ENCODE peak calls at places on chromosome 16, in eight cellular contexts. One of them, this sample, is unnamed.

GRCh38 chr16:22270525-22270924 is 26.7 kb upstream of the POLR3E start:
- DNase-seq in left lung: no peak
- DNase-seq in stomach: no peak
- DNase-seq in endothelial cell of umbilical vein: no peak
- DNase-seq in adrenal gland: no peak
- DNase-seq in body of pancreas: no peak
- DNase-seq in breast epithelium: no peak
- DNase-seq in right cardiac atrium: no peak
- DNase-seq in this sample: no peak

GRCh38 chr16:30472328-30472942 is at the start of gene ITGAL:
- DNase-seq in endothelial cell of umbilical vein: no peak
- DNase-seq in left lung: peak; percentile 83
- DNase-seq in adrenal gland: peak; percentile 34
- DNase-seq in body of pancreas: peak; percentile 65
- DNase-seq in breast epithelium: peak; percentile 24
- DNase-seq in right cardiac atrium: peak; percentile 77
- DNase-seq in stomach: peak; percentile 56
- DNase-seq in this sample: no peak

GRCh38 chr16:72894291-72895151 is 153.4 kb downstream of the ZFHX3 start:
- DNase-seq in right cardiac atrium: no peak
- DNase-seq in body of pancreas: no peak
- DNase-seq in endothelial cell of umbilical vein: peak; percentile 77
- DNase-seq in breast epithelium: no peak
- DNase-seq in adrenal gland: no peak
- DNase-seq in stomach: no peak
- DNase-seq in left lung: no peak
- DNase-seq in this sample: no peak

GRCh38 chr16:84059946-84060901 is 17.6 kb upstream of the SLC38A8 start:
- DNase-seq in breast epithelium: no peak
- DNase-seq in body of pancreas: no peak
- DNase-seq in adrenal gland: peak; percentile 15
- DNase-seq in stomach: no peak
- DNase-seq in endothelial cell of umbilical vein: no peak
- DNase-seq in right cardiac atrium: no peak
- DNase-seq in left lung: no peak
- DNase-seq in this sample: no peak

GRCh38 chr16:48997946-48998345 is 283.7 kb downstream of the CBLN1 start:
- DNase-seq in endothelial cell of umbilical vein: no peak
- DNase-seq in stomach: no peak
- DNase-seq in body of pancreas: no peak
- DNase-seq in adrenal gland: no peak
- DNase-seq in breast epithelium: no peak
- DNase-seq in left lung: no peak
- DNase-seq in right cardiac atrium: no peak
- DNase-seq in this sample: no peak

GRCh38 chr16:685967-686366 is 1.8 kb upstream of the JMJD8 start:
- DNase-seq in endothelial cell of umbilical vein: peak; percentile 29
- DNase-seq in breast epithelium: no peak
- DNase-seq in body of pancreas: peak; percentile 65
- DNase-seq in left lung: peak; percentile 47
- DNase-seq in stomach: peak; percentile 76
- DNase-seq in adrenal gland: peak; percentile 80
- DNase-seq in right cardiac atrium: no peak
- DNase-seq in this sample: peak; percentile 81

GRCh38 chr16:72482695-72483094 is 310.7 kb upstream of the PMFBP1 start:
- DNase-seq in endothelial cell of umbilical vein: no peak
- DNase-seq in adrenal gland: no peak
- DNase-seq in stomach: no peak
- DNase-seq in right cardiac atrium: no peak
- DNase-seq in body of pancreas: no peak
- DNase-seq in left lung: no peak
- DNase-seq in breast epithelium: no peak
- DNase-seq in this sample: no peak

GRCh38 chr16:1832831-1833454 is 5.9 kb downstream of the FAHD1 start:
- DNase-seq in left lung: no peak
- DNase-seq in breast epithelium: no peak
- DNase-seq in endothelial cell of umbilical vein: no peak
- DNase-seq in adrenal gland: no peak
- DNase-seq in stomach: no peak
- DNase-seq in right cardiac atrium: no peak
- DNase-seq in body of pancreas: no peak
- DNase-seq in this sample: no peak

GRCh38 chr16:67475051-67475450 is 5.9 kb downstream of the ATP6V0D1 start:
- DNase-seq in stomach: no peak
- DNase-seq in endothelial cell of umbilical vein: no peak
- DNase-seq in breast epithelium: no peak
- DNase-seq in right cardiac atrium: no peak
- DNase-seq in adrenal gland: no peak
- DNase-seq in body of pancreas: no peak
- DNase-seq in left lung: no peak
- DNase-seq in this sample: no peak

GRCh38 chr16:11318817-11319216 is 26.4 kb upstream of the RMI2 start:
- DNase-seq in endothelial cell of umbilical vein: no peak
- DNase-seq in breast epithelium: no peak
- DNase-seq in body of pancreas: no peak
- DNase-seq in adrenal gland: no peak
- DNase-seq in left lung: no peak
- DNase-seq in right cardiac atrium: no peak
- DNase-seq in stomach: no peak
- DNase-seq in this sample: no peak

GRCh38 chr16:85274501-85274900 is 162.2 kb upstream of the CIBAR2 start:
- DNase-seq in stomach: no peak
- DNase-seq in right cardiac atrium: no peak
- DNase-seq in left lung: no peak
- DNase-seq in adrenal gland: no peak
- DNase-seq in endothelial cell of umbilical vein: no peak
- DNase-seq in breast epithelium: no peak
- DNase-seq in body of pancreas: no peak
- DNase-seq in this sample: no peak

GRCh38 chr16:56630134-56630533 is 2.3 kb upstream of the MT1M start:
- DNase-seq in right cardiac atrium: no peak
- DNase-seq in stomach: no peak
- DNase-seq in body of pancreas: no peak
- DNase-seq in breast epithelium: no peak
- DNase-seq in adrenal gland: no peak
- DNase-seq in endothelial cell of umbilical vein: no peak
- DNase-seq in left lung: no peak
- DNase-seq in this sample: no peak

GRCh38 chr16:84312783-84313382 is 18.2 kb downstream of the WFDC1 start:
- DNase-seq in stomach: no peak
- DNase-seq in breast epithelium: no peak
- DNase-seq in body of pancreas: no peak
- DNase-seq in right cardiac atrium: no peak
- DNase-seq in endothelial cell of umbilical vein: no peak
- DNase-seq in left lung: no peak
- DNase-seq in adrenal gland: no peak
- DNase-seq in this sample: no peak

GRCh38 chr16:69494993-69495392 is 70.6 kb downstream of the CYB5B start:
- DNase-seq in breast epithelium: no peak
- DNase-seq in left lung: no peak
- DNase-seq in body of pancreas: no peak
- DNase-seq in adrenal gland: peak; percentile 59
- DNase-seq in stomach: no peak
- DNase-seq in right cardiac atrium: no peak
- DNase-seq in endothelial cell of umbilical vein: peak; percentile 42
- DNase-seq in this sample: no peak

GRCh38 chr16:13660807-13661206 is 259.1 kb upstream of the ERCC4 start:
- DNase-seq in stomach: no peak
- DNase-seq in endothelial cell of umbilical vein: no peak
- DNase-seq in right cardiac atrium: no peak
- DNase-seq in left lung: no peak
- DNase-seq in breast epithelium: no peak
- DNase-seq in adrenal gland: no peak
- DNase-seq in body of pancreas: no peak
- DNase-seq in this sample: no peak

GRCh38 chr16:4402439-4403132 is 13.8 kb downstream of the CORO7 start:
- DNase-seq in endothelial cell of umbilical vein: peak; percentile 59
- DNase-seq in body of pancreas: peak; percentile 79
- DNase-seq in left lung: peak; percentile 76
- DNase-seq in stomach: peak; percentile 87
- DNase-seq in adrenal gland: peak; percentile 90
- DNase-seq in breast epithelium: peak; percentile 74
- DNase-seq in right cardiac atrium: peak; percentile 94
- DNase-seq in this sample: peak; percentile 84

GRCh38 chr16:29107299-29107698 is 122.4 kb downstream of the LAT start:
- DNase-seq in endothelial cell of umbilical vein: no peak
- DNase-seq in adrenal gland: no peak
- DNase-seq in breast epithelium: no peak
- DNase-seq in stomach: peak; percentile 49
- DNase-seq in left lung: no peak
- DNase-seq in right cardiac atrium: peak; percentile 43
- DNase-seq in body of pancreas: no peak
- DNase-seq in this sample: no peak

GRCh38 chr16:69647020-69647419 is 79.3 kb downstream of the NQO1 start:
- DNase-seq in left lung: no peak
- DNase-seq in right cardiac atrium: no peak
- DNase-seq in breast epithelium: no peak
- DNase-seq in adrenal gland: no peak
- DNase-seq in body of pancreas: no peak
- DNase-seq in endothelial cell of umbilical vein: no peak
- DNase-seq in stomach: no peak
- DNase-seq in this sample: no peak

GRCh38 chr16:22324787-22325597 is 27.8 kb downstream of the POLR3E start:
- DNase-seq in endothelial cell of umbilical vein: no peak
- DNase-seq in breast epithelium: no peak
- DNase-seq in body of pancreas: no peak
- DNase-seq in stomach: no peak
- DNase-seq in left lung: no peak
- DNase-seq in adrenal gland: no peak
- DNase-seq in right cardiac atrium: no peak
- DNase-seq in this sample: no peak

GRCh38 chr16:62190426-62190825 is 154.2 kb upstream of the CDH8 start:
- DNase-seq in left lung: no peak
- DNase-seq in breast epithelium: no peak
- DNase-seq in endothelial cell of umbilical vein: no peak
- DNase-seq in adrenal gland: no peak
- DNase-seq in body of pancreas: no peak
- DNase-seq in stomach: no peak
- DNase-seq in right cardiac atrium: no peak
- DNase-seq in this sample: no peak

GRCh38 chr16:3938843-3939624 is 58.5 kb upstream of the CREBBP start:
- DNase-seq in endothelial cell of umbilical vein: peak; percentile 55
- DNase-seq in right cardiac atrium: peak; percentile 84
- DNase-seq in left lung: no peak
- DNase-seq in adrenal gland: no peak
- DNase-seq in body of pancreas: peak; percentile 29
- DNase-seq in stomach: peak; percentile 40
- DNase-seq in breast epithelium: no peak
- DNase-seq in this sample: peak; percentile 96

GRCh38 chr16:69761983-69762842 is at the start of gene WWP2:
- DNase-seq in breast epithelium: peak; percentile 72
- DNase-seq in endothelial cell of umbilical vein: peak; percentile 46
- DNase-seq in left lung: peak; percentile 81
- DNase-seq in stomach: peak; percentile 82
- DNase-seq in right cardiac atrium: peak; percentile 90
- DNase-seq in body of pancreas: peak; percentile 85
- DNase-seq in adrenal gland: peak; percentile 74
- DNase-seq in this sample: peak; percentile 60

GRCh38 chr16:610513-611381 is 20.0 kb upstream of the WFIKKN1 start:
- DNase-seq in body of pancreas: peak; percentile 79
- DNase-seq in left lung: no peak
- DNase-seq in right cardiac atrium: peak; percentile 81
- DNase-seq in breast epithelium: no peak
- DNase-seq in adrenal gland: peak; percentile 74
- DNase-seq in endothelial cell of umbilical vein: no peak
- DNase-seq in stomach: peak; percentile 77
- DNase-seq in this sample: no peak

GRCh38 chr16:60553316-60553801 is 1482.9 kb downstream of the CDH8 start:
- DNase-seq in endothelial cell of umbilical vein: no peak
- DNase-seq in body of pancreas: no peak
- DNase-seq in right cardiac atrium: no peak
- DNase-seq in adrenal gland: no peak
- DNase-seq in left lung: no peak
- DNase-seq in stomach: no peak
- DNase-seq in breast epithelium: no peak
- DNase-seq in this sample: no peak

GRCh38 chr16:24991349-24991748 is 23.8 kb downstream of the ARHGAP17 start:
- DNase-seq in left lung: no peak
- DNase-seq in adrenal gland: no peak
- DNase-seq in right cardiac atrium: no peak
- DNase-seq in endothelial cell of umbilical vein: peak; percentile 13
- DNase-seq in body of pancreas: no peak
- DNase-seq in stomach: no peak
- DNase-seq in breast epithelium: no peak
- DNase-seq in this sample: no peak

GRCh38 chr16:87722590-87723223 is 43.1 kb downstream of the KLHDC4 start:
- DNase-seq in adrenal gland: no peak
- DNase-seq in endothelial cell of umbilical vein: no peak
- DNase-seq in breast epithelium: no peak
- DNase-seq in body of pancreas: no peak
- DNase-seq in right cardiac atrium: no peak
- DNase-seq in left lung: no peak
- DNase-seq in stomach: no peak
- DNase-seq in this sample: no peak
- H3K9me3 ChIP-seq in adrenal gland: no peaks in the 10 kb centered on the region
- H3K9me3 ChIP-seq in endothelial cell of umbilical vein: no peaks in the 10 kb centered on the region
- H3K9me3 ChIP-seq in breast epithelium: no peaks in the 10 kb centered on the region
- H3K9me3 ChIP-seq in body of pancreas: no peaks in the 10 kb centered on the region
- H3K9me3 ChIP-seq in right cardiac atrium: no peaks in the 10 kb centered on the region
- H3K9me3 ChIP-seq in left lung: no peaks in the 10 kb centered on the region
- H3K9me3 ChIP-seq in stomach: no peaks in the 10 kb centered on the region
- H3K9me3 ChIP-seq in this sample: no peaks in the 10 kb centered on the region

DNA sequence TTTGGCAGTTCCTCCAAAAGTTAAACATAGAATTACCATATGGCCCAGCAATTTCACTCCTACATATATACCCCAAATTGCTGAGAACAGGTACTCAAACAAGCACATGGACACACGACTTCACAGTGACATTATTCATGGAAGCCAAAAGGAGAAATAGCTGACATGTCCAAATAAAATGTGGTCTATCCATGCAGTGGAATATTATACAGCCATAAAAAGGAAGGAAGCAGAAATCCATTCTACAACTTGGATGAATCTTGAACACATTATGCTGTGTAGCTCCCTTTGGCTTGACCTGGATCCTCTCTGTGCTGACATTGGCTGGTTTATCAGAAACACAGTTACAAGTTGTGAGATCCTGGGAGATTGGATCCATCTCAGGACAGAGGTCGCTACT is 370.9 kb upstream of the EEF2KMT start:
- DNase-seq in left lung: no peak
- DNase-seq in endothelial cell of umbilical vein: no peak
- DNase-seq in adrenal gland: no peak
- DNase-seq in body of pancreas: no peak
- DNase-seq in breast epithelium: no peak
- DNase-seq in stomach: no peak
- DNase-seq in right cardiac atrium: no peak
- DNase-seq in this sample: no peak
- H3K9me3 ChIP-seq in left lung: peaks cover 6% of the 10 kb centered on the region
- H3K9me3 ChIP-seq in endothelial cell of umbilical vein: peaks cover 9% of the 10 kb centered on the region
- H3K9me3 ChIP-seq in adrenal gland: no peaks in the 10 kb centered on the region
- H3K9me3 ChIP-seq in body of pancreas: no peaks in the 10 kb centered on the region
- H3K9me3 ChIP-seq in breast epithelium: peaks cover 5% of the 10 kb centered on the region
- H3K9me3 ChIP-seq in stomach: peaks cover 9% of the 10 kb centered on the region
- H3K9me3 ChIP-seq in right cardiac atrium: no peaks in the 10 kb centered on the region
- H3K9me3 ChIP-seq in this sample: no peaks in the 10 kb centered on the region

GRCh38 chr16:71225145-71225544 is 5.4 kb downstream of the HYDIN start:
- DNase-seq in breast epithelium: no peak
- DNase-seq in left lung: no peak
- DNase-seq in endothelial cell of umbilical vein: no peak
- DNase-seq in body of pancreas: no peak
- DNase-seq in right cardiac atrium: no peak
- DNase-seq in adrenal gland: no peak
- DNase-seq in stomach: no peak
- DNase-seq in this sample: no peak
- H3K9me3 ChIP-seq in breast epithelium: peaks cover 7% of the 10 kb centered on the region
- H3K9me3 ChIP-seq in left lung: peaks cover 55% of the 10 kb centered on the region
- H3K9me3 ChIP-seq in endothelial cell of umbilical vein: no peaks in the 10 kb centered on the region
- H3K9me3 ChIP-seq in body of pancreas: no peaks in the 10 kb centered on the region
- H3K9me3 ChIP-seq in right cardiac atrium: no peaks in the 10 kb centered on the region
- H3K9me3 ChIP-seq in adrenal gland: no peaks in the 10 kb centered on the region
- H3K9me3 ChIP-seq in stomach: peaks cover 33% of the 10 kb centered on the region
- H3K9me3 ChIP-seq in this sample: peaks cover 4% of the 10 kb centered on the region

GRCh38 chr16:80518436-80518835 is 22.4 kb upstream of the DYNLRB2 start:
- DNase-seq in stomach: no peak
- DNase-seq in left lung: no peak
- DNase-seq in adrenal gland: no peak
- DNase-seq in breast epithelium: no peak
- DNase-seq in body of pancreas: peak; percentile 14
- DNase-seq in right cardiac atrium: no peak
- DNase-seq in endothelial cell of umbilical vein: no peak
- DNase-seq in this sample: no peak
- H3K9me3 ChIP-seq in stomach: no peaks in the 10 kb centered on the region
- H3K9me3 ChIP-seq in left lung: no peaks in the 10 kb centered on the region
- H3K9me3 ChIP-seq in adrenal gland: no peaks in the 10 kb centered on the region
- H3K9me3 ChIP-seq in breast epithelium: no peaks in the 10 kb centered on the region
- H3K9me3 ChIP-seq in body of pancreas: no peaks in the 10 kb centered on the region
- H3K9me3 ChIP-seq in right cardiac atrium: no peaks in the 10 kb centered on the region
- H3K9me3 ChIP-seq in endothelial cell of umbilical vein: no peaks in the 10 kb centered on the region
- H3K9me3 ChIP-seq in this sample: no peaks in the 10 kb centered on the region

This sample was measured in SJSA1.